ENCODE peak calls at places on chromosomes 7 and 10, in ten cellular contexts. One of them, this sample, is unnamed. For H3K36me3, the result is how much of the 10 kb centered on the place peaks cover.

GRCh38 chr7:1935176-1936005 is 265.3 kb downstream of the ELFN1 start:
- ATAC-seq in upper lobe of right lung: no peak
- ATAC-seq in left lung: no peak
- ATAC-seq in lower lobe of right lung: no peak
- ATAC-seq in naive thymus-derived CD4-positive, alpha-beta T cell: no peak
- ATAC-seq in gastrocnemius medialis: no peak
- ATAC-seq in CD8-positive, alpha-beta T cell: no peak
- ATAC-seq in body of pancreas: no peak
- ATAC-seq in heart right ventricle: no peak
- ATAC-seq in PC-3: no peak
- ATAC-seq in this sample: no peak

GRCh38 chr7:78118470-78118869 is 319.9 kb downstream of the PHTF2 start:
- ATAC-seq in upper lobe of right lung: no peak
- ATAC-seq in left lung: no peak
- ATAC-seq in lower lobe of right lung: no peak
- ATAC-seq in naive thymus-derived CD4-positive, alpha-beta T cell: no peak
- ATAC-seq in gastrocnemius medialis: no peak
- ATAC-seq in CD8-positive, alpha-beta T cell: no peak
- ATAC-seq in body of pancreas: no peak
- ATAC-seq in heart right ventricle: no peak
- ATAC-seq in PC-3: no peak
- ATAC-seq in this sample: no peak

GRCh38 chr10:69422676-69423075 is 6.0 kb upstream of the TACR2 start:
- ATAC-seq in upper lobe of right lung: no peak
- ATAC-seq in left lung: no peak
- ATAC-seq in lower lobe of right lung: no peak
- ATAC-seq in naive thymus-derived CD4-positive, alpha-beta T cell: no peak
- ATAC-seq in gastrocnemius medialis: no peak
- ATAC-seq in CD8-positive, alpha-beta T cell: no peak
- ATAC-seq in body of pancreas: no peak
- ATAC-seq in heart right ventricle: no peak
- ATAC-seq in PC-3: no peak
- ATAC-seq in this sample: no peak

GRCh38 chr10:71431216-71431944 is 34.7 kb downstream of the CDH23 start:
- ATAC-seq in upper lobe of right lung: no peak
- ATAC-seq in left lung: no peak
- ATAC-seq in lower lobe of right lung: no peak
- ATAC-seq in naive thymus-derived CD4-positive, alpha-beta T cell: no peak
- ATAC-seq in gastrocnemius medialis: no peak
- ATAC-seq in CD8-positive, alpha-beta T cell: no peak
- ATAC-seq in body of pancreas: no peak
- ATAC-seq in heart right ventricle: no peak
- ATAC-seq in PC-3: no peak
- ATAC-seq in this sample: no peak

GRCh38 chr10:70283071-70283444 is 746 bp downstream of the NPFFR1 start:
- ATAC-seq in upper lobe of right lung: no peak
- ATAC-seq in left lung: no peak
- ATAC-seq in lower lobe of right lung: no peak
- ATAC-seq in naive thymus-derived CD4-positive, alpha-beta T cell: no peak
- ATAC-seq in gastrocnemius medialis: no peak
- ATAC-seq in CD8-positive, alpha-beta T cell: no peak
- ATAC-seq in body of pancreas: no peak
- ATAC-seq in heart right ventricle: no peak
- ATAC-seq in PC-3: no peak
- ATAC-seq in this sample: no peak

GRCh38 chr10:91590904-91591791 is 41.7 kb downstream of the PPP1R3C start:
- ATAC-seq in upper lobe of right lung: peak
- ATAC-seq in left lung: peak
- ATAC-seq in lower lobe of right lung: peak
- ATAC-seq in naive thymus-derived CD4-positive, alpha-beta T cell: no peak
- ATAC-seq in gastrocnemius medialis: peak
- ATAC-seq in CD8-positive, alpha-beta T cell: no peak
- ATAC-seq in body of pancreas: peak
- ATAC-seq in heart right ventricle: peak
- ATAC-seq in PC-3: peak
- ATAC-seq in this sample: no peak

GRCh38 chr10:88289342-88289741 is 293.8 kb downstream of the RNLS start:
- ATAC-seq in upper lobe of right lung: no peak
- ATAC-seq in left lung: no peak
- ATAC-seq in lower lobe of right lung: no peak
- ATAC-seq in naive thymus-derived CD4-positive, alpha-beta T cell: no peak
- ATAC-seq in gastrocnemius medialis: peak
- ATAC-seq in CD8-positive, alpha-beta T cell: no peak
- ATAC-seq in body of pancreas: no peak
- ATAC-seq in heart right ventricle: peak
- ATAC-seq in PC-3: no peak
- ATAC-seq in this sample: no peak

GRCh38 chr10:101120884-101121660 is 10.0 kb upstream of the TLX1 start:
- ATAC-seq in upper lobe of right lung: peak
- ATAC-seq in left lung: peak
- ATAC-seq in lower lobe of right lung: peak
- ATAC-seq in naive thymus-derived CD4-positive, alpha-beta T cell: peak
- ATAC-seq in gastrocnemius medialis: no peak
- ATAC-seq in CD8-positive, alpha-beta T cell: peak
- ATAC-seq in body of pancreas: peak
- ATAC-seq in heart right ventricle: peak
- ATAC-seq in PC-3: no peak
- ATAC-seq in this sample: no peak

GRCh38 chr7:37901236-37901827 is 15.3 kb downstream of the SFRP4 start:
- ATAC-seq in upper lobe of right lung: peak
- ATAC-seq in left lung: peak
- ATAC-seq in lower lobe of right lung: peak
- ATAC-seq in naive thymus-derived CD4-positive, alpha-beta T cell: no peak
- ATAC-seq in gastrocnemius medialis: peak
- ATAC-seq in CD8-positive, alpha-beta T cell: no peak
- ATAC-seq in body of pancreas: peak
- ATAC-seq in heart right ventricle: peak
- ATAC-seq in PC-3: peak
- ATAC-seq in this sample: peak

GRCh38 chr7:1235501-1236131 is 2.9 kb downstream of the UNCX start:
- ATAC-seq in upper lobe of right lung: no peak
- ATAC-seq in left lung: no peak
- ATAC-seq in lower lobe of right lung: no peak
- ATAC-seq in naive thymus-derived CD4-positive, alpha-beta T cell: no peak
- ATAC-seq in gastrocnemius medialis: no peak
- ATAC-seq in CD8-positive, alpha-beta T cell: no peak
- ATAC-seq in body of pancreas: no peak
- ATAC-seq in heart right ventricle: no peak
- ATAC-seq in PC-3: peak
- ATAC-seq in this sample: no peak

DNA sequence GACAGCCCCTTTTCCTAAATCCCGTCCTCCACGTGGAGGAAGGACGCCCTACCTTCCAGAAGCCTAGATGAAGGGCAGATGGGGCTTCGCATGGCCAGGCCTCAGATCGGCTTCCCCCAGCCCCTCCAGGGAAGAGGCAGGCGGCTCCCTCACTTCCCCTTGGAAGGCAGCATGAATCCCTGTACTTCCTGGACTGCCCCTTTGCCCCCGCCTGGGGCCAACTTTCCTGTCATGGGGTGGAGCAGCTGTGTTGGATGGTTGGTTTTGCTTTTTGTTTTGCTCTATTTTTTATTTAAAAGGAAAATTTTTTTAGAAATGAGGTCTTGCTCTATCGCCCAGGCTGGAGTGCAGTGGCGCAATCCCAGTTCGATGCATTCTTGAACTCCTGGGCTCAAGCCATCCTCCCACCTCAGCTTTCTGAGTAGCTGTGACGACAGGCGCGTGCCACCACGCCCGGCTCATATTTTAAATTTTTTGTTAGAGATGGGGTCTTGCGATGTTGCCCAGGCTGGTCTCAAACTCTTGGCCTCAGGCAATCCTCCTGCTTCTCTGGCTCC is 27.2 kb downstream of the GTF2IRD1 start:
- ATAC-seq in upper lobe of right lung: peak
- ATAC-seq in left lung: peak
- ATAC-seq in lower lobe of right lung: peak
- ATAC-seq in naive thymus-derived CD4-positive, alpha-beta T cell: peak
- ATAC-seq in gastrocnemius medialis: peak
- ATAC-seq in CD8-positive, alpha-beta T cell: no peak
- ATAC-seq in body of pancreas: no peak
- ATAC-seq in heart right ventricle: peak
- ATAC-seq in PC-3: no peak
- ATAC-seq in this sample: peak
- H3K4me3 ChIP-seq in upper lobe of right lung: peak
- H3K4me3 ChIP-seq in left lung: peak
- H3K4me3 ChIP-seq in lower lobe of right lung: peak
- H3K4me3 ChIP-seq in naive thymus-derived CD4-positive, alpha-beta T cell: no peak
- H3K4me3 ChIP-seq in gastrocnemius medialis: peak
- H3K4me3 ChIP-seq in CD8-positive, alpha-beta T cell: no peak
- H3K4me3 ChIP-seq in body of pancreas: no peak
- H3K4me3 ChIP-seq in heart right ventricle: peak
- H3K4me3 ChIP-seq in PC-3: no peak
- H3K4me3 ChIP-seq in this sample: peak

DNA sequence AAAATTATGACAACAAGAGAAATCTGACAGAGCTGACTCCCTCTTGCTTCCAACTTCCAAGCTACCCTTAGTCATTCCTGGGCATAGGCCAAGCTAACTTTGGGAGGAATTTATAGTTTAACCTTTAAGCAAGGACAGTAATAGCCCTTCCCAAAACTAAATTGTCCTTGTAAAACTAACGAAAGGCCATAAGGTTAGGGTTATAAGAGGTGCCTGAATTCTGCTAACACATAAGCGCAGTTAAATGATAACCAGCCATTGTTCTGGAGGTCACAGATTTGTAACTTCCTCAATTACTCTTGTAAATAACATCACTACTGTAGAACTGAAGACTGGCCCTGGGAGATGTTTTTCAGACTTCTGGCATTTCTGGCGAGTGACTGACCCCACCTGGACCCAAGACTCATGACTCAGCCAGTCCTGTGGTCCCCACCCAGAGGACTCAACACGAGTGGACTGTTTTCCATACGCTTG is 481.2 kb downstream of the KCNMA1 start:
- ATAC-seq in upper lobe of right lung: no peak
- ATAC-seq in left lung: no peak
- ATAC-seq in lower lobe of right lung: no peak
- ATAC-seq in naive thymus-derived CD4-positive, alpha-beta T cell: no peak
- ATAC-seq in gastrocnemius medialis: no peak
- ATAC-seq in CD8-positive, alpha-beta T cell: no peak
- ATAC-seq in body of pancreas: peak
- ATAC-seq in heart right ventricle: no peak
- ATAC-seq in PC-3: peak
- ATAC-seq in this sample: peak
- H3K36me3 ChIP-seq in upper lobe of right lung: under half
- H3K36me3 ChIP-seq in left lung: under half
- H3K36me3 ChIP-seq in lower lobe of right lung: under half
- H3K36me3 ChIP-seq in naive thymus-derived CD4-positive, alpha-beta T cell: under half
- H3K36me3 ChIP-seq in gastrocnemius medialis: under half
- H3K36me3 ChIP-seq in CD8-positive, alpha-beta T cell: under half
- H3K36me3 ChIP-seq in body of pancreas: under half
- H3K36me3 ChIP-seq in heart right ventricle: under half
- H3K36me3 ChIP-seq in PC-3: under half
- H3K36me3 ChIP-seq in this sample: under half

DNA sequence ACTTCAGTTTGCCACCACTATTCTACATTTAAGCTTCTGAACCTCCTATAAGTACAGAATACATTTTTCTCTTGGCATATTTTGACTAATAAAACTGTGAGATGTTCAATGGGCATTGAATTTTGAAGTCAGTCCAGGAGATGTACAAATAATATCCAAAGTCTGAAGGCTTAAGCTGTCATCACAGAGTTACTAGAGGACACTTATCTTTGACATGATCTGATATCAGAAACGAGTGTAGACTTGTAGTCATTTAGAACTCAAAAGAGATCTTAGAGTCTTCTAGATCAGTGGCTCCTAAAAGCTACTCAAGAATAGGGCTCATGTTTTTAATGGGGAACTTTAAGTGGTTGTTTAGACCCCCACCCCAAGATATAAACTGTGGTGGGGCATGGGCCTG is 160.5 kb downstream of the ARID5B start:
- ATAC-seq in upper lobe of right lung: no peak
- ATAC-seq in left lung: no peak
- ATAC-seq in lower lobe of right lung: no peak
- ATAC-seq in naive thymus-derived CD4-positive, alpha-beta T cell: no peak
- ATAC-seq in gastrocnemius medialis: no peak
- ATAC-seq in CD8-positive, alpha-beta T cell: no peak
- ATAC-seq in body of pancreas: no peak
- ATAC-seq in heart right ventricle: no peak
- ATAC-seq in PC-3: no peak
- ATAC-seq in this sample: no peak
- H3K4me3 ChIP-seq in upper lobe of right lung: no peak
- H3K4me3 ChIP-seq in left lung: no peak
- H3K4me3 ChIP-seq in lower lobe of right lung: no peak
- H3K4me3 ChIP-seq in naive thymus-derived CD4-positive, alpha-beta T cell: no peak
- H3K4me3 ChIP-seq in gastrocnemius medialis: peak
- H3K4me3 ChIP-seq in CD8-positive, alpha-beta T cell: no peak
- H3K4me3 ChIP-seq in body of pancreas: no peak
- H3K4me3 ChIP-seq in heart right ventricle: no peak
- H3K4me3 ChIP-seq in PC-3: no peak
- H3K4me3 ChIP-seq in this sample: no peak

GRCh38 chr7:131354390-131354789 is 26.7 kb downstream of the MKLN1 start:
- ATAC-seq in upper lobe of right lung: no peak
- ATAC-seq in left lung: no peak
- ATAC-seq in lower lobe of right lung: no peak
- ATAC-seq in naive thymus-derived CD4-positive, alpha-beta T cell: no peak
- ATAC-seq in gastrocnemius medialis: no peak
- ATAC-seq in CD8-positive, alpha-beta T cell: no peak
- ATAC-seq in body of pancreas: no peak
- ATAC-seq in heart right ventricle: no peak
- ATAC-seq in PC-3: no peak
- ATAC-seq in this sample: no peak
- H3K36me3 ChIP-seq in upper lobe of right lung: under half
- H3K36me3 ChIP-seq in left lung: under half
- H3K36me3 ChIP-seq in lower lobe of right lung: under half
- H3K36me3 ChIP-seq in naive thymus-derived CD4-positive, alpha-beta T cell: under half
- H3K36me3 ChIP-seq in gastrocnemius medialis: under half
- H3K36me3 ChIP-seq in CD8-positive, alpha-beta T cell: under half
- H3K36me3 ChIP-seq in body of pancreas: under half
- H3K36me3 ChIP-seq in heart right ventricle: under half
- H3K36me3 ChIP-seq in PC-3: under half
- H3K36me3 ChIP-seq in this sample: under half

DNA sequence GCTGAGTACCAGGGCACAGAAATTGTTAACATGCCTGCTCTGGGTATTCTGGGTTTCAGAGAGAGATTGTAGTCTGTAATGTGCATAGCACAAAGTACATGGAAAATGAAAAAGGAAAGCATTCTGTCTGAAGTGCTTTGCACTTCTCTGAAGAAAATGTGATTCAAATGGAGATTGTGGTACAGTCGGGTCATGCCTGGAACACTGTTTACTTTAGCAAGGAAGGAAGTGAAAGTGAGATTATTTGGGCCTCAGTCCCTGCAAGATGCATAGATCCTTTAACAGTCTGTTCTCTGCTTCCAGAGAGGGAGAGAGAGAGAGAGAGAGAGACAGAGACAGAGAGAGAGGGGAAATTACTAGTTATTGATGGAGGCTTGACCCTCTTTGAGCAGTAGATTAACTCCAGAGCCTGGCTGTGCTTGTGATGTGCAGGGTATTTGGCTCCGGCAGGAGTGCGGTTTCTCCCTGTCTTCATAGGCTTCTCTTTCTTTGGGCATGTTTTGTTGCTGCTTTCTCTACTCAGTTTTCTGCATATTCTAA is 5.4 kb downstream of the VWC2 start:
- ATAC-seq in upper lobe of right lung: no peak
- ATAC-seq in left lung: no peak
- ATAC-seq in lower lobe of right lung: no peak
- ATAC-seq in naive thymus-derived CD4-positive, alpha-beta T cell: no peak
- ATAC-seq in gastrocnemius medialis: no peak
- ATAC-seq in CD8-positive, alpha-beta T cell: no peak
- ATAC-seq in body of pancreas: no peak
- ATAC-seq in heart right ventricle: no peak
- ATAC-seq in PC-3: no peak
- ATAC-seq in this sample: no peak
- H3K4me3 ChIP-seq in upper lobe of right lung: no peak
- H3K4me3 ChIP-seq in left lung: no peak
- H3K4me3 ChIP-seq in lower lobe of right lung: no peak
- H3K4me3 ChIP-seq in naive thymus-derived CD4-positive, alpha-beta T cell: no peak
- H3K4me3 ChIP-seq in gastrocnemius medialis: no peak
- H3K4me3 ChIP-seq in CD8-positive, alpha-beta T cell: no peak
- H3K4me3 ChIP-seq in body of pancreas: no peak
- H3K4me3 ChIP-seq in heart right ventricle: no peak
- H3K4me3 ChIP-seq in PC-3: no peak
- H3K4me3 ChIP-seq in this sample: no peak